ENCODE peak calls at places on chromosomes 3 and 15, in ten cellular contexts. K is PC-3, I is HFFc6, O is K562, E is astrocyte of the cerebellum, H is H1, C is H9, W is endothelial cell, M is fibroblast of lung, Y is choroid plexus epithelial cell. L is an unnamed sample.

GRCh38 chr3:61237858-61238257 is 13.4 kb downstream of the FHIT start:
- DNase-seq in K (no peak), I (no peak), O (no peak), E (no peak), H (no peak), C (no peak), W (no peak), M (no peak), Y (no peak), L (no peak)

GRCh38 chr3:24197809-24198208 is 252.7 kb downstream of the NR1D2 start:
- DNase-seq in K (peak), I (no peak), O (peak), E (no peak), H (peak), C (peak), W (peak), M (no peak), Y (no peak), L (no peak)

GRCh38 chr15:58136731-58137130 is 1.4 kb upstream of the AQP9 start:
- DNase-seq in K (peak), I (peak), O (no peak), E (no peak), H (no peak), C (no peak), W (no peak), M (no peak), Y (no peak), L (peak)

GRCh38 chr15:42084465-42085235 is 9.7 kb downstream of the PLA2G4D start:
- DNase-seq in K (peak), I (peak), O (peak), E (no peak), H (peak), C (peak), W (peak), M (peak), Y (peak), L (peak)

GRCh38 chr3:117463716-117464115 is 754.1 kb downstream of the TUSC7 start:
- DNase-seq in K (no peak), I (no peak), O (no peak), E (no peak), H (no peak), C (no peak), W (no peak), M (no peak), Y (no peak), L (no peak)

GRCh38 chr3:50483374-50483773 is 20.1 kb downstream of the CACNA2D2 start:
- DNase-seq in K (no peak), I (no peak), O (no peak), E (no peak), H (no peak), C (no peak), W (no peak), M (no peak), Y (no peak), L (no peak)

GRCh38 chr3:104941785-104942184 is 424.9 kb upstream of the ALCAM start:
- DNase-seq in K (no peak), I (no peak), O (no peak), E (no peak), H (no peak), C (no peak), W (no peak), M (peak), Y (no peak), L (no peak)

GRCh38 chr15:59191855-59192237 is 14.8 kb upstream of the LDHAL6B start:
- DNase-seq in K (peak), I (peak), O (no peak), E (peak), H (no peak), C (no peak), W (no peak), M (peak), Y (peak), L (peak)

GRCh38 chr3:12938258-12938711 is 96.9 kb upstream of the RPL32 start:
- DNase-seq in K (no peak), I (no peak), O (no peak), E (no peak), H (no peak), C (no peak), W (no peak), M (no peak), Y (peak), L (peak)

GRCh38 chr3:120772081-120772480 is 29.5 kb downstream of the GTF2E1 start:
- DNase-seq in K (no peak), I (no peak), O (no peak), E (no peak), H (no peak), C (no peak), W (no peak), M (no peak), Y (no peak), L (no peak)

GRCh38 chr3:153927107-153927506 is 194.1 kb upstream of the ARHGEF26 start:
- DNase-seq in K (peak), I (peak), O (peak), E (peak), H (no peak), C (no peak), W (no peak), M (peak), Y (peak), L (peak)

GRCh38 chr3:112097378-112097777 is 11.2 kb downstream of the C3orf52 start:
- DNase-seq in K (peak), I (peak), O (peak), E (peak), H (no peak), C (no peak), W (no peak), M (peak), Y (peak), L (peak)

GRCh38 chr3:39288300-39288808 is 8.5 kb upstream of the CX3CR1 start:
- DNase-seq in K (peak), I (peak), O (peak), E (peak), H (peak), C (peak), W (peak), M (peak), Y (peak), L (peak)

GRCh38 chr15:65330934-65331645 is 26.6 kb downstream of the RNU5B-1 start:
- DNase-seq in K (no peak), I (no peak), O (no peak), E (no peak), H (no peak), C (no peak), W (no peak), M (no peak), Y (peak), L (no peak)

GRCh38 chr3:24985631-24986030 is 442.4 kb upstream of the RARB start:
- DNase-seq in K (no peak), I (no peak), O (no peak), E (no peak), H (no peak), C (no peak), W (no peak), M (no peak), Y (no peak), L (no peak)

GRCh38 chr3:123015596-123015995 is 12.0 kb downstream of the SEMA5B start:
- DNase-seq in K (peak), I (no peak), O (no peak), E (no peak), H (no peak), C (no peak), W (no peak), M (no peak), Y (no peak), L (no peak)
- TF ChIP-seq CTCF in K (peak), I (no peak), O (peak), E (no peak), H (peak), C (peak), W (no peak), M (no peak), Y (no peak), L (no peak)

GRCh38 chr3:37484884-37485559 is 310.6 kb upstream of the LRRFIP2 start:
- DNase-seq in K (no peak), I (no peak), O (no peak), E (no peak), H (no peak), C (no peak), W (no peak), M (no peak), Y (no peak), L (no peak)
- TF ChIP-seq CTCF in K (no peak), I (no peak), O (no peak), E (no peak), H (no peak), C (no peak), W (no peak), M (no peak), Y (no peak), L (no peak)

GRCh38 chr15:81108427-81108826 is 25.6 kb upstream of the CFAP161 start:
- DNase-seq in K (peak), I (no peak), O (peak), E (no peak), H (no peak), C (no peak), W (peak), M (no peak), Y (peak), L (no peak)
- TF ChIP-seq CTCF in K (peak), I (peak), O (peak), E (peak), H (peak), C (peak), W (peak), M (peak), Y (peak), L (peak)

GRCh38 chr15:74460298-74460697 is 662 bp downstream of the UBL7 start:
- DNase-seq in K (no peak), I (no peak), O (peak), E (no peak), H (no peak), C (no peak), W (no peak), M (no peak), Y (no peak), L (no peak)

GRCh38 chr15:74458473-74458872 is 2.5 kb downstream of the UBL7 start:
- DNase-seq in K (no peak), I (no peak), O (peak), E (no peak), H (no peak), C (no peak), W (no peak), M (no peak), Y (no peak), L (no peak)

GRCh38 chr15:74463634-74464033 is 2.7 kb upstream of the UBL7 start:
- DNase-seq in K (no peak), I (no peak), O (no peak), E (no peak), H (no peak), C (no peak), W (no peak), M (no peak), Y (no peak), L (no peak)

GRCh38 chr15:74461847-74462511 is 1.0 kb upstream of the UBL7 start:
- DNase-seq in K (peak), I (no peak), O (peak), E (no peak), H (no peak), C (no peak), W (no peak), M (no peak), Y (no peak), L (peak)

GRCh38 chr15:74460903-74461846 is at the start of gene UBL7:
- DNase-seq in K (peak), I (peak), O (peak), E (peak), H (peak), C (peak), W (peak), M (peak), Y (peak), L (peak)
- TF ChIP-seq CTCF in K (peak), I (peak), O (peak), E (peak), H (peak), C (peak), W (no peak), M (no peak), Y (peak), L (peak)

L was measured in fibroblast of the aortic adventitia.